ENCODE peak calls at places on chromosomes 6 and 20, in nine cellular contexts. One of them, this sample, is unnamed.

GRCh38 chr20:44370639-44371218 is 15.2 kb downstream of the HNF4A start:
- DNase-seq in left lung: peak
- DNase-seq in heart left ventricle: no peak
- DNase-seq in mucosa of descending colon: peak
- DNase-seq in fibroblast of mammary gland: no peak
- DNase-seq in BJ: no peak
- DNase-seq in B cell: no peak
- DNase-seq in mammary epithelial cell: no peak
- DNase-seq in testis: no peak
- DNase-seq in this sample: no peak

GRCh38 chr6:110328231-110328630 is 29.9 kb downstream of the METTL24 start:
- DNase-seq in left lung: no peak
- DNase-seq in heart left ventricle: no peak
- DNase-seq in mucosa of descending colon: no peak
- DNase-seq in fibroblast of mammary gland: peak
- DNase-seq in BJ: peak
- DNase-seq in B cell: no peak
- DNase-seq in mammary epithelial cell: no peak
- DNase-seq in testis: no peak
- DNase-seq in this sample: no peak

GRCh38 chr6:53464942-53465460 is 79.9 kb downstream of the GCLC start:
- DNase-seq in left lung: peak
- DNase-seq in heart left ventricle: no peak
- DNase-seq in mucosa of descending colon: no peak
- DNase-seq in fibroblast of mammary gland: peak
- DNase-seq in BJ: no peak
- DNase-seq in B cell: no peak
- DNase-seq in mammary epithelial cell: peak
- DNase-seq in testis: peak
- DNase-seq in this sample: no peak

GRCh38 chr20:50335105-50335504 is 144.5 kb downstream of the CEBPB start:
- DNase-seq in left lung: no peak
- DNase-seq in heart left ventricle: no peak
- DNase-seq in mucosa of descending colon: no peak
- DNase-seq in fibroblast of mammary gland: peak
- DNase-seq in BJ: no peak
- DNase-seq in B cell: no peak
- DNase-seq in mammary epithelial cell: peak
- DNase-seq in testis: no peak
- DNase-seq in this sample: no peak

GRCh38 chr6:17945111-17945510 is 42.3 kb downstream of the KIF13A start:
- DNase-seq in left lung: no peak
- DNase-seq in heart left ventricle: no peak
- DNase-seq in mucosa of descending colon: no peak
- DNase-seq in fibroblast of mammary gland: peak
- DNase-seq in BJ: no peak
- DNase-seq in B cell: no peak
- DNase-seq in mammary epithelial cell: no peak
- DNase-seq in testis: no peak
- DNase-seq in this sample: no peak

GRCh38 chr6:34344314-34344713 is 48.2 kb downstream of the NUDT3 start:
- DNase-seq in left lung: no peak
- DNase-seq in heart left ventricle: no peak
- DNase-seq in mucosa of descending colon: no peak
- DNase-seq in fibroblast of mammary gland: no peak
- DNase-seq in BJ: no peak
- DNase-seq in B cell: no peak
- DNase-seq in mammary epithelial cell: no peak
- DNase-seq in testis: no peak
- DNase-seq in this sample: no peak

GRCh38 chr6:31178143-31179041 is 7.9 kb upstream of the POU5F1 start:
- DNase-seq in left lung: no peak
- DNase-seq in heart left ventricle: no peak
- DNase-seq in mucosa of descending colon: no peak
- DNase-seq in fibroblast of mammary gland: no peak
- DNase-seq in BJ: no peak
- DNase-seq in B cell: no peak
- DNase-seq in mammary epithelial cell: no peak
- DNase-seq in testis: no peak
- DNase-seq in this sample: no peak

GRCh38 chr20:58511364-58511763 is 3.8 kb downstream of the APCDD1L start:
- DNase-seq in left lung: no peak
- DNase-seq in heart left ventricle: no peak
- DNase-seq in mucosa of descending colon: no peak
- DNase-seq in fibroblast of mammary gland: peak
- DNase-seq in BJ: no peak
- DNase-seq in B cell: no peak
- DNase-seq in mammary epithelial cell: peak
- DNase-seq in testis: no peak
- DNase-seq in this sample: no peak

GRCh38 chr6:180295-180694 is 112.0 kb upstream of the DUSP22 start:
- DNase-seq in left lung: no peak
- DNase-seq in heart left ventricle: no peak
- DNase-seq in mucosa of descending colon: no peak
- DNase-seq in fibroblast of mammary gland: no peak
- DNase-seq in BJ: no peak
- DNase-seq in B cell: no peak
- DNase-seq in mammary epithelial cell: no peak
- DNase-seq in testis: peak
- DNase-seq in this sample: no peak

GRCh38 chr6:41607736-41608135 is 30.5 kb upstream of the MDFI start:
- DNase-seq in left lung: no peak
- DNase-seq in heart left ventricle: no peak
- DNase-seq in mucosa of descending colon: no peak
- DNase-seq in fibroblast of mammary gland: no peak
- DNase-seq in BJ: no peak
- DNase-seq in B cell: peak
- DNase-seq in mammary epithelial cell: no peak
- DNase-seq in testis: no peak
- DNase-seq in this sample: no peak

GRCh38 chr6:12196326-12196936 is 93.7 kb upstream of the EDN1 start:
- DNase-seq in left lung: no peak
- DNase-seq in heart left ventricle: no peak
- DNase-seq in mucosa of descending colon: no peak
- DNase-seq in fibroblast of mammary gland: peak
- DNase-seq in BJ: no peak
- DNase-seq in B cell: no peak
- DNase-seq in mammary epithelial cell: peak
- DNase-seq in testis: no peak
- DNase-seq in this sample: no peak

GRCh38 chr20:38881806-38882440 is 44.3 kb upstream of the FAM83D start:
- DNase-seq in left lung: no peak
- DNase-seq in heart left ventricle: no peak
- DNase-seq in mucosa of descending colon: no peak
- DNase-seq in fibroblast of mammary gland: no peak
- DNase-seq in BJ: no peak
- DNase-seq in B cell: no peak
- DNase-seq in mammary epithelial cell: no peak
- DNase-seq in testis: no peak
- DNase-seq in this sample: no peak

GRCh38 chr20:44884907-44885391 is 556 bp upstream of the YWHAB start:
- DNase-seq in left lung: no peak
- DNase-seq in heart left ventricle: no peak
- DNase-seq in mucosa of descending colon: no peak
- DNase-seq in fibroblast of mammary gland: no peak
- DNase-seq in BJ: no peak
- DNase-seq in B cell: no peak
- DNase-seq in mammary epithelial cell: no peak
- DNase-seq in testis: no peak
- DNase-seq in this sample: no peak

GRCh38 chr20:7003598-7003997 is 236.1 kb downstream of the BMP2 start:
- DNase-seq in left lung: no peak
- DNase-seq in heart left ventricle: no peak
- DNase-seq in mucosa of descending colon: no peak
- DNase-seq in fibroblast of mammary gland: no peak
- DNase-seq in BJ: no peak
- DNase-seq in B cell: no peak
- DNase-seq in mammary epithelial cell: peak
- DNase-seq in testis: no peak
- DNase-seq in this sample: no peak

GRCh38 chr20:13788167-13788834 is 3.5 kb downstream of the NDUFAF5 start:
- DNase-seq in left lung: peak
- DNase-seq in heart left ventricle: no peak
- DNase-seq in mucosa of descending colon: no peak
- DNase-seq in fibroblast of mammary gland: peak
- DNase-seq in BJ: no peak
- DNase-seq in B cell: no peak
- DNase-seq in mammary epithelial cell: peak
- DNase-seq in testis: peak
- DNase-seq in this sample: peak

GRCh38 chr6:147077251-147077650 is 127.0 kb upstream of the STXBP5 start:
- DNase-seq in left lung: peak
- DNase-seq in heart left ventricle: no peak
- DNase-seq in mucosa of descending colon: no peak
- DNase-seq in fibroblast of mammary gland: no peak
- DNase-seq in BJ: no peak
- DNase-seq in B cell: no peak
- DNase-seq in mammary epithelial cell: no peak
- DNase-seq in testis: no peak
- DNase-seq in this sample: no peak

GRCh38 chr20:3068075-3068474 is 3.3 kb upstream of the OXT start:
- DNase-seq in left lung: no peak
- DNase-seq in heart left ventricle: no peak
- DNase-seq in mucosa of descending colon: no peak
- DNase-seq in fibroblast of mammary gland: no peak
- DNase-seq in BJ: no peak
- DNase-seq in B cell: no peak
- DNase-seq in mammary epithelial cell: no peak
- DNase-seq in testis: no peak
- DNase-seq in this sample: no peak

GRCh38 chr20:3071610-3072529 is at the start of gene OXT:
- DNase-seq in left lung: peak
- DNase-seq in heart left ventricle: peak
- DNase-seq in mucosa of descending colon: peak
- DNase-seq in fibroblast of mammary gland: no peak
- DNase-seq in BJ: no peak
- DNase-seq in B cell: peak
- DNase-seq in mammary epithelial cell: no peak
- DNase-seq in testis: no peak
- DNase-seq in this sample: peak

GRCh38 chr20:3067139-3068009 is 4.0 kb upstream of the OXT start:
- DNase-seq in left lung: no peak
- DNase-seq in heart left ventricle: no peak
- DNase-seq in mucosa of descending colon: no peak
- DNase-seq in fibroblast of mammary gland: peak
- DNase-seq in BJ: no peak
- DNase-seq in B cell: no peak
- DNase-seq in mammary epithelial cell: no peak
- DNase-seq in testis: no peak
- DNase-seq in this sample: no peak

GRCh38 chr20:3071266-3071609 is 182 bp upstream of the OXT start:
- DNase-seq in left lung: no peak
- DNase-seq in heart left ventricle: no peak
- DNase-seq in mucosa of descending colon: no peak
- DNase-seq in fibroblast of mammary gland: no peak
- DNase-seq in BJ: no peak
- DNase-seq in B cell: no peak
- DNase-seq in mammary epithelial cell: no peak
- DNase-seq in testis: no peak
- DNase-seq in this sample: no peak

GRCh38 chr20:3068986-3069900 is 2.2 kb upstream of the OXT start:
- DNase-seq in left lung: no peak
- DNase-seq in heart left ventricle: no peak
- DNase-seq in mucosa of descending colon: no peak
- DNase-seq in fibroblast of mammary gland: peak
- DNase-seq in BJ: no peak
- DNase-seq in B cell: no peak
- DNase-seq in mammary epithelial cell: no peak
- DNase-seq in testis: no peak
- DNase-seq in this sample: no peak
- TF ChIP-seq CTCF in left lung: no peak
- TF ChIP-seq CTCF in heart left ventricle: no peak
- TF ChIP-seq CTCF in mucosa of descending colon: peak
- TF ChIP-seq CTCF in fibroblast of mammary gland: no peak
- TF ChIP-seq CTCF in BJ: no peak
- TF ChIP-seq CTCF in B cell: peak
- TF ChIP-seq CTCF in mammary epithelial cell: no peak
- TF ChIP-seq CTCF in testis: no peak
- TF ChIP-seq CTCF in this sample: no peak

GRCh38 chr6:38773338-38773737 is 58.2 kb downstream of the DNAH8 start:
- DNase-seq in left lung: no peak
- DNase-seq in heart left ventricle: no peak
- DNase-seq in mucosa of descending colon: no peak
- DNase-seq in fibroblast of mammary gland: peak
- DNase-seq in BJ: no peak
- DNase-seq in B cell: no peak
- DNase-seq in mammary epithelial cell: peak
- DNase-seq in testis: peak
- DNase-seq in this sample: peak
- TF ChIP-seq CTCF in left lung: peak
- TF ChIP-seq CTCF in heart left ventricle: no peak
- TF ChIP-seq CTCF in mucosa of descending colon: peak
- TF ChIP-seq CTCF in fibroblast of mammary gland: peak
- TF ChIP-seq CTCF in BJ: peak
- TF ChIP-seq CTCF in B cell: peak
- TF ChIP-seq CTCF in mammary epithelial cell: peak
- TF ChIP-seq CTCF in testis: peak
- TF ChIP-seq CTCF in this sample: peak

DNA sequence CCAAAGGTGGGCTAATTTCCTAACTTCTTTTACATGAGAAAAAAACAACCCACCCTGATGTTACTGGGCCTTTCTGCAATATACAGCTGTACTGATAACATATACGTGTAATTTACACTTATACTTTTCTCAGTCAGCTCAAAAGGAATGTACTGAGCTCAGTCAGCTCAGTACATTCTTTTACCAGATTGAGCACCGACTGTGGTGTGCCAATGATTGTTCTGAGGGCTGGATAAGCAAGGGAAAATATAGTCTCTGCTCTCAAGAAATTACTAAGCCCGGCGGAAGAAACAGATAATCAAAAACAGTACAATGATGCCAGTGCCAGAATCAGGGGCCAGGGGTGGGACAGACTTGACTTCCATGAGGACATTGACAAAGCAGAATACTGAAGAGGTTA is 10.0 kb upstream of the BLOC1S5 start:
- DNase-seq in left lung: no peak
- DNase-seq in heart left ventricle: no peak
- DNase-seq in mucosa of descending colon: no peak
- DNase-seq in fibroblast of mammary gland: peak
- DNase-seq in BJ: no peak
- DNase-seq in B cell: no peak
- DNase-seq in mammary epithelial cell: no peak
- DNase-seq in testis: no peak
- DNase-seq in this sample: no peak
- TF ChIP-seq CTCF in left lung: no peak
- TF ChIP-seq CTCF in heart left ventricle: no peak
- TF ChIP-seq CTCF in mucosa of descending colon: no peak
- TF ChIP-seq CTCF in fibroblast of mammary gland: no peak
- TF ChIP-seq CTCF in BJ: no peak
- TF ChIP-seq CTCF in B cell: no peak
- TF ChIP-seq CTCF in mammary epithelial cell: no peak
- TF ChIP-seq CTCF in testis: no peak
- TF ChIP-seq CTCF in this sample: no peak

DNA sequence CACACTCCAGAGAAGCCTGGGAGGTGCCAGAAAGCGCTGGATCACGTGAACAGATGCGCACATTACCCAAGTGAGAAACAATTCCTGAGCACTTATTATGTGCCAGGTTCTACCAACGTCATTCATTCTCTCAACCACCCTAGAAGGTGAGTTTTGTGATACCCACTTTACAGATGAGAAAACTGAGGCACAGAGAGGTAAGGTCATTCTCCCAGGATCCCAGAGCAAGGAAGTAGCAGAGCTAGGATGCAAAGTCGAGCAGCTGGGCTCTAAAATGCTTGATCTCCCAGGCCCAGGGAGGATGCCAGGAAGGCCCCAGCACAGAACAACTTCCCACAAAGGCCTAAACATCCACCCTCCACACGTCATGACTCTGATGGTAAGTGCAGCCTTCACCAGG is 85.6 kb downstream of the PREX1 start:
- DNase-seq in left lung: no peak
- DNase-seq in heart left ventricle: no peak
- DNase-seq in mucosa of descending colon: no peak
- DNase-seq in fibroblast of mammary gland: no peak
- DNase-seq in BJ: no peak
- DNase-seq in B cell: no peak
- DNase-seq in mammary epithelial cell: no peak
- DNase-seq in testis: no peak
- DNase-seq in this sample: no peak
- TF ChIP-seq CTCF in left lung: no peak
- TF ChIP-seq CTCF in heart left ventricle: no peak
- TF ChIP-seq CTCF in mucosa of descending colon: no peak
- TF ChIP-seq CTCF in fibroblast of mammary gland: no peak
- TF ChIP-seq CTCF in BJ: no peak
- TF ChIP-seq CTCF in B cell: no peak
- TF ChIP-seq CTCF in mammary epithelial cell: no peak
- TF ChIP-seq CTCF in testis: no peak
- TF ChIP-seq CTCF in this sample: no peak

This sample was measured in GM13976.